ENCODE peak calls at places on chromosome 5, in four cellular contexts. C is HCT116, O is K562, I is H1. T is an unnamed sample.

GRCh38 chr5:175088963-175089362 is 355.0 kb downstream of the DRD1 start:
- DNase-seq in C (no peak), O (no peak), I (no peak), T (no peak)

GRCh38 chr5:57550132-57550531 is 67.5 kb upstream of the ACTBL2 start:
- DNase-seq in C (no peak), O (no peak), I (no peak), T (no peak)

GRCh38 chr5:146993876-146994530 is 115.4 kb upstream of the PPP2R2B start:
- DNase-seq in C (no peak), O (no peak), I (no peak), T (no peak)

GRCh38 chr5:16596541-16596940 is 20.3 kb downstream of the RETREG1 start:
- DNase-seq in C (no peak), O (no peak), I (no peak), T (no peak)

GRCh38 chr5:50653946-50654345 is 12.5 kb upstream of the PARP8 start:
- DNase-seq in C (no peak), O (no peak), I (no peak), T (no peak)

GRCh38 chr5:38871211-38871610 is 25.4 kb downstream of the OSMR start:
- DNase-seq in C (no peak), O (no peak), I (no peak), T (no peak)

GRCh38 chr5:141941307-141941706 is 16.7 kb downstream of the PCDH12 start:
- DNase-seq in C (no peak), O (no peak), I (no peak), T (no peak)

GRCh38 chr5:178121450-178122276 is 8.3 kb downstream of the N4BP3 start:
- DNase-seq in C (no peak), O (no peak), I (no peak), T (no peak)

GRCh38 chr5:96115467-96115812 is 153.8 kb upstream of the ELL2 start:
- DNase-seq in C (no peak), O (no peak), I (no peak), T (no peak)

GRCh38 chr5:16809816-16810502 is 126.1 kb downstream of the MYO10 start:
- DNase-seq in C (no peak), O (no peak), I (no peak), T (no peak)

GRCh38 chr5:140182075-140182709 is 7.2 kb downstream of the CYSTM1 start:
- DNase-seq in C (no peak), O (no peak), I (no peak), T (no peak)

GRCh38 chr5:1156754-1157460 is 44.5 kb upstream of the SLC6A19 start:
- DNase-seq in C (no peak), O (no peak), I (no peak), T (no peak)

GRCh38 chr5:151926186-151926585 is 1.5 kb upstream of the GLRA1 start:
- DNase-seq in C (no peak), O (no peak), I (no peak), T (no peak)

GRCh38 chr5:148956632-148957385 is 106.1 kb downstream of the SH3TC2 start:
- DNase-seq in C (no peak), O (no peak), I (no peak), T (no peak)

GRCh38 chr5:55480781-55481180 is 54.0 kb downstream of the PLPP1 start:
- DNase-seq in C (no peak), O (no peak), I (no peak), T (no peak)

GRCh38 chr5:55485073-55485472 is 49.7 kb downstream of the PLPP1 start:
- DNase-seq in C (no peak), O (no peak), I (peak), T (no peak)

GRCh38 chr5:55481293-55481900 is 53.4 kb downstream of the PLPP1 start:
- DNase-seq in C (no peak), O (no peak), I (no peak), T (no peak)

GRCh38 chr5:55483903-55484302 is 50.9 kb downstream of the PLPP1 start:
- DNase-seq in C (no peak), O (no peak), I (no peak), T (no peak)

GRCh38 chr5:55484531-55484930 is 50.2 kb downstream of the PLPP1 start:
- DNase-seq in C (no peak), O (no peak), I (peak), T (no peak)
- TF ChIP-seq POLR2A in C (no peak), O (no peak), I (no peak), T (no peak)

GRCh38 chr5:128084228-128085167 is 932 bp downstream of the SLC12A2 start:
- DNase-seq in C (no peak), O (peak), I (no peak), T (no peak)
- TF ChIP-seq RAD21 in C (no peak), O (no peak), I (no peak), T (no peak)

GRCh38 chr5:180343846-180344327 is 9.2 kb downstream of the GFPT2 start:
- DNase-seq in C (no peak), O (no peak), I (no peak), T (no peak)
- TF ChIP-seq EGR1 in C (no peak), O (no peak), I (no peak), T (no peak)

GRCh38 chr5:132426525-132427138 is 57.1 kb downstream of the SLC22A5 start:
- DNase-seq in C (no peak), O (peak), I (no peak), T (no peak)
- TF ChIP-seq POLR2A in C (no peak), O (peak), I (no peak), T (peak)

T was measured in GM12878.